ENCODE peak calls at places on chromosomes 6 and 20, in six cellular contexts. G, M, H, R, L and X are unnamed samples.

GRCh38 chr6:149045404-149045803 is 272.1 kb upstream of the TAB2 start:
- DNase-seq in G (peak), M (no peak), H (no peak), R (no peak), L (no peak), X (peak)

GRCh38 chr6:22281691-22282090 is 15.1 kb downstream of the PRL start:
- DNase-seq in G (no peak), M (no peak), H (no peak), R (no peak), L (no peak), X (no peak)

GRCh38 chr6:156434049-156434794 is 343.0 kb upstream of the ARID1B start:
- DNase-seq in G (no peak), M (no peak), H (no peak), R (no peak), L (no peak), X (no peak)

GRCh38 chr20:20821496-20822260 is 109.2 kb upstream of the RALGAPA2 start:
- DNase-seq in G (no peak), M (no peak), H (no peak), R (no peak), L (no peak), X (no peak)

GRCh38 chr6:31621991-31622390 is 1.5 kb downstream of the PRRC2A start:
- DNase-seq in G (no peak), M (no peak), H (peak), R (no peak), L (no peak), X (peak)

GRCh38 chr6:18154507-18155272 is at the start of gene TPMT:
- DNase-seq in G (no peak), M (no peak), H (no peak), R (no peak), L (no peak), X (no peak)

GRCh38 chr6:3410385-3411360 is 46.2 kb downstream of the SLC22A23 start:
- DNase-seq in G (peak), M (peak), H (peak), R (no peak), L (peak), X (no peak)

GRCh38 chr20:910840-911770 is 5.0 kb downstream of the ANGPT4 start:
- DNase-seq in G (no peak), M (no peak), H (no peak), R (no peak), L (no peak), X (no peak)

GRCh38 chr20:20594171-20594530 is 118.3 kb downstream of the RALGAPA2 start:
- DNase-seq in G (peak), M (no peak), H (peak), R (no peak), L (no peak), X (no peak)

GRCh38 chr6:25350593-25350992 is 71.4 kb downstream of the CARMIL1 start:
- DNase-seq in G (no peak), M (no peak), H (no peak), R (no peak), L (no peak), X (no peak)

GRCh38 chr6:151043944-151044343 is 178.4 kb downstream of the MTHFD1L start:
- DNase-seq in G (no peak), M (no peak), H (no peak), R (no peak), L (no peak), X (no peak)

GRCh38 chr6:27007020-27007419 is 240.5 kb upstream of the PRSS16 start:
- DNase-seq in G (no peak), M (no peak), H (no peak), R (no peak), L (no peak), X (no peak)

GRCh38 chr6:90364846-90365401 is 68.3 kb upstream of the BACH2 start:
- DNase-seq in G (no peak), M (no peak), H (no peak), R (no peak), L (no peak), X (peak)

GRCh38 chr20:37627060-37627766 is 66.6 kb upstream of the CTNNBL1 start:
- DNase-seq in G (peak), M (peak), H (no peak), R (no peak), L (peak), X (peak)

GRCh38 chr6:129402244-129402643 is 307.7 kb downstream of the ARHGAP18 start:
- DNase-seq in G (no peak), M (no peak), H (no peak), R (no peak), L (no peak), X (no peak)

GRCh38 chr6:76594109-76594508 is 521.6 kb upstream of the IMPG1 start:
- DNase-seq in G (no peak), M (no peak), H (no peak), R (no peak), L (no peak), X (no peak)

GRCh38 chr20:39849171-39849570 is 839.9 kb downstream of the MAFB start:
- DNase-seq in G (no peak), M (no peak), H (no peak), R (no peak), L (no peak), X (no peak)

GRCh38 chr20:1033751-1034419 is 31.8 kb upstream of the RSPO4 start:
- DNase-seq in G (no peak), M (peak), H (no peak), R (no peak), L (no peak), X (peak)

GRCh38 chr6:28648035-28648877 is 122.6 kb downstream of the GPX5 start:
- DNase-seq in G (peak), M (peak), H (peak), R (peak), L (peak), X (no peak)

GRCh38 chr20:7113577-7114466 is 346.3 kb downstream of the BMP2 start:
- DNase-seq in G (peak), M (no peak), H (peak), R (no peak), L (no peak), X (peak)

GRCh38 chr20:21315138-21315537 is 12.0 kb downstream of the XRN2 start:
- DNase-seq in G (no peak), M (no peak), H (no peak), R (no peak), L (no peak), X (no peak)

GRCh38 chr6:11702039-11702795 is 76.4 kb downstream of the ADTRP start:
- DNase-seq in G (no peak), M (no peak), H (no peak), R (no peak), L (no peak), X (no peak)

GRCh38 chr6:15608406-15608805 is 54.4 kb downstream of the DTNBP1 start:
- DNase-seq in G (no peak), M (no peak), H (no peak), R (no peak), L (peak), X (no peak)

GRCh38 chr6:41663558-41663957 is 25.3 kb downstream of the MDFI start:
- DNase-seq in G (no peak), M (no peak), H (no peak), R (no peak), L (no peak), X (no peak)

GRCh38 chr20:17023811-17024210 is 203.0 kb upstream of the PCSK2 start:
- DNase-seq in G (no peak), M (no peak), H (no peak), R (no peak), L (no peak), X (no peak)

GRCh38 chr20:50729925-50730764 is 1.2 kb upstream of the PARD6B start:
- DNase-seq in G (peak), M (peak), H (peak), R (no peak), L (no peak), X (peak)

GRCh38 chr20:50726955-50727791 is 4.2 kb upstream of the PARD6B start:
- DNase-seq in G (no peak), M (no peak), H (no peak), R (no peak), L (no peak), X (peak)

GRCh38 chr20:50728486-50728980 is 2.8 kb upstream of the PARD6B start:
- DNase-seq in G (peak), M (no peak), H (no peak), R (no peak), L (no peak), X (no peak)

GRCh38 chr20:50728981-50729874 is 2.2 kb upstream of the PARD6B start:
- DNase-seq in G (peak), M (no peak), H (no peak), R (no peak), L (peak), X (peak)

GRCh38 chr20:50727792-50728485 is 3.4 kb upstream of the PARD6B start:
- DNase-seq in G (peak), M (no peak), H (no peak), R (no peak), L (no peak), X (no peak)
- TF ChIP-seq JUND in G (no peak), M (no peak), H (no peak), R (no peak), L (no peak), X (no peak)

DNA sequence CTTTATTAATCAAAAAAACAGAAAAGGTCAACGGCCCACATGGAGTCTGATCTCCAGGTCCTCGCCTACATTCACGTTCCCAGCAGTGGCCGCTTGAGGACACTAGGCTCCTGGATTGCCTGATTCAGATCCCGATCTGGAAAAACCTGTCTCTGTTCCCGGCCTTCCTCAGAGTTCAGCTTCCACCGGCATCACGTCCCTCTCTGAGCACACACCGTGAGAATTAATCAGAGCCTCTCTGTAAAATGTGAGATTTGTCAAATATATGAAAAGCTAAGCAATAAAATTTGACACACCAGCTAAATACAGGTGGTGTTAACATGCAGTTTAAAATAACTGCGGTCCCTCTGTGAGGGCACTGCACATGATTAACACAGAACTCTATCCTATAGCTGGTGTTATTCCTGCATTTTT is 122.8 kb upstream of the COL21A1 start:
- DNase-seq in G (peak), M (peak), H (peak), R (no peak), L (peak), X (peak)
- TF ChIP-seq JUND in G (no peak), M (no peak), H (no peak), R (no peak), L (no peak), X (no peak)

GRCh38 chr6:5180636-5181035 is 80.1 kb downstream of the LYRM4 start:
- DNase-seq in G (no peak), M (no peak), H (no peak), R (no peak), L (no peak), X (peak)
- TF ChIP-seq JUND in G (no peak), M (no peak), H (no peak), R (no peak), L (no peak), X (no peak)

DNA sequence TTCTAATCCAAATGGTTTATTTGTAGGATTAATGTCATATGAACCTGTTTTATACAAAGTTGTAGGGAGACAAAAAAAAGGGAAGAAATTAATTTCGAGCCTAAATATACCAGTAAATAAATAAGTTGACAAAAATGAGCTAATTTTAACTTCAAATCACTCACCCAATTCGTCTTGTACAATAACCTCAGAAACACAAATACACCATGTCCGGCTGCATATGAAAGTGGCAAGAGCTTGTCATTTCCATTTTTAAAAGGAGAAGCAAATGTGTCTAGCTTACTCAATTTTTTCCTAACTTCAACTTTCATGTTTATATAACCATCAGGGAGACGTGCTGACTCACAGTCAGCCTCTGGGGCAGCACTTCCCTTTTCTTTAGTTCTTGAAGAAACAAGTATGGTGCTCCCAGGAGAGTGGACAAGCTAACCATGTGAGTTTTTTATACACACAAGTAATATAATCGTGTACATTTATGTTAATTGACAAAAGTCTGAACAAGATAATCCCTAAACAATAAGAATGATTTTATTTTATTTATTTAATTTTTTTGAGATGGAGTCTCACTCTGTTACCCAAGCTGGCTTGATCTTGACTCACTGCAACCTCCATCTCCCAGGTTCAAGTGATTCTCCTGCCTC is 55.5 kb upstream of the SGK1 start:
- DNase-seq in G (no peak), M (peak), H (no peak), R (peak), L (no peak), X (no peak)
- TF ChIP-seq JUND in G (no peak), M (peak), H (peak), R (no peak), L (no peak), X (no peak)

DNA sequence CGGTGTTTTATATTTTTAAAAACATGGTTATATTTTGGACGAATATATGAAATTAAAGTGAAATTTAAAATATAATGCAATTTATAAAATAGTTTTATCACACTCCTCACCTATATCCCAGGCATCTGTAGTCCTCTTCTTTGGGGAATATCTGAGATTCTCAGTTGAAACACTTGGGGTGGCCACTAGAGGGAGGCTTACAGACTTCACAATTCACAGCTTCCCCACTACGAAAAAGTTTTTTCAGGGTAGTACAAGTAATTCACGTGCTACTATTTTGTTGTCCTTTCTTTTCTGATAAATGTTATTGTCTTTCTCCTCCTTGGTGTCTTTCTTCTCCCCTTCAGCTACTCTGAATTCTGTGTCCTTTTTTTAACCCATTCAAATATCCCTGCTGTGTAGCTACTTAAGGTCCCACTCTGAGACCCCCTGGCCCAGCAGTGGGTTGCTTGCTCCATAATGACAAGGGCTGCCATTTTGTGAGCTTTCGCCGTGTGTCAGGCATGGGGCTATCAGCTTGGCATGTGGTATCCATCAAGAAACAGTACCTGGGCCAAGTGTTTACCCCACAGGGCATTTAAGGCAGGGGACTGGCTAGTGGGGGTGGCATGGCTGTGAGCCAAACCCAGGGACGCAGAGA is 43.6 kb upstream of the PHACTR3 start:
- DNase-seq in G (peak), M (peak), H (peak), R (no peak), L (peak), X (peak)
- TF ChIP-seq JUND in G (no peak), M (no peak), H (no peak), R (no peak), L (no peak), X (no peak)

DNA sequence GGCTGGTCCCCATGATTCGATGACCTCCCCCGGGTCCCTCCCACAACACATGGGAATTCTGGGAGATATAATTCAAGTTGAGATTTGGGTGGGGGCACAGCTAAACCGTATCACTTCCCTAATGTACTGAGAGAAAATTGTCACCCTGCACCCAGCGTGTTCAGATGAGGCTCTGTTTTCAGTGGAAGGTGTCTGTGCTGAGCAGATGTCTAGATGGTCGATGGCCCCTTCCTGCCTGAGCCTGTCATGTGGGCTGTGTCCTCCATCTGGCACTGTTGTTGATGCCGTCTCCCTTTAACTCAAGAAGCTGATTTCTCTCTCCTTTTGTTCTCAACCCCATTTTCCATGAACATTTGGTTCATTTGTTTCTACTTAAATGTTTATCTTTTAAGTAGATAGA is 37.0 kb downstream of the TMEM181 start:
- DNase-seq in G (no peak), M (no peak), H (peak), R (no peak), L (no peak), X (no peak)
- TF ChIP-seq JUND in G (no peak), M (no peak), H (no peak), R (no peak), L (no peak), X (no peak)

GRCh38 chr6:33977606-33978438 is 168.1 kb downstream of the GRM4 start:
- DNase-seq in G (no peak), M (no peak), H (peak), R (no peak), L (no peak), X (no peak)
- TF ChIP-seq JUND in G (no peak), M (no peak), H (no peak), R (no peak), L (no peak), X (no peak)

GRCh38 chr6:166173292-166173951 is 5.8 kb upstream of the TBXT start:
- DNase-seq in G (no peak), M (no peak), H (peak), R (peak), L (peak), X (no peak)
- TF ChIP-seq JUND in G (no peak), M (no peak), H (no peak), R (no peak), L (no peak), X (no peak)

GRCh38 chr20:35604444-35604750 is 11.2 kb upstream of the SPAG4 start:
- DNase-seq in G (peak), M (peak), H (peak), R (no peak), L (no peak), X (peak)

GRCh38 chr20:35601021-35601973 is 14.3 kb upstream of the SPAG4 start:
- DNase-seq in G (peak), M (peak), H (peak), R (no peak), L (no peak), X (peak)

GRCh38 chr20:35601990-35602389 is 13.6 kb upstream of the SPAG4 start:
- DNase-seq in G (no peak), M (no peak), H (no peak), R (no peak), L (no peak), X (no peak)

GRCh38 chr20:35603695-35604443 is 11.8 kb upstream of the SPAG4 start:
- DNase-seq in G (no peak), M (peak), H (no peak), R (no peak), L (no peak), X (no peak)

DNA sequence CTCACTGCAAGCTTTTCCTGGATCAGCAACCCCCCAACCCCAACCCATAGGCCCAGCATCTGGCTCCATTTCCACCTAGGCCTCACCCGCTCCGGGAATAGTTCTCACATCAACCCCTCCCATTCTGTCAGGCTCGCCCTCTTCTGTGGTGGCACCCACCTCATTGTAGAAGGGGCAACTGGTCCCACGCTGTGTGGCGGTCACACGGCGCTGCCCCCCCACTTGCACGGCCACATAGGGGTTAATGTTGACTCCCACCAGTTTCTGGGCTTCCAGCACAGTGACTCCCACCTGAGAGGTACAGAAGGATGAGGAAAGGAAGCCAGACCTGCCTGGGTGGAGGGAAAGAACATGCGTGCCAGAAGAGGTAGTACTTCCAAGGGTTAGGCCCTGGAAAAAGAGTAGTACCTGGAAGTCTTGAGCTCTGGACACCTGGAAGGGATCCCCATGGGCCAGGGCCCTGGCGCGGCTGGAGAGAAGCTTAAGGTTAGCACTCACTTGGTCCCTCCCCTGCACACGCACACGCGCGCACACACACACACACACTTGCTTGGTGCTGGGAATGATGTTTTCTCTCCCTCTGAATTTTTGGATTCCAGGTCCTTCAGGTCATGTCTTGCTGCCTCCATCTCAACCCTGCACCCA is 12.7 kb upstream of the SPAG4 start:
- DNase-seq in G (no peak), M (peak), H (no peak), R (no peak), L (no peak), X (no peak)
- TF ChIP-seq JUND in G (no peak), M (no peak), H (no peak), R (no peak), L (no peak), X (no peak)

DNA sequence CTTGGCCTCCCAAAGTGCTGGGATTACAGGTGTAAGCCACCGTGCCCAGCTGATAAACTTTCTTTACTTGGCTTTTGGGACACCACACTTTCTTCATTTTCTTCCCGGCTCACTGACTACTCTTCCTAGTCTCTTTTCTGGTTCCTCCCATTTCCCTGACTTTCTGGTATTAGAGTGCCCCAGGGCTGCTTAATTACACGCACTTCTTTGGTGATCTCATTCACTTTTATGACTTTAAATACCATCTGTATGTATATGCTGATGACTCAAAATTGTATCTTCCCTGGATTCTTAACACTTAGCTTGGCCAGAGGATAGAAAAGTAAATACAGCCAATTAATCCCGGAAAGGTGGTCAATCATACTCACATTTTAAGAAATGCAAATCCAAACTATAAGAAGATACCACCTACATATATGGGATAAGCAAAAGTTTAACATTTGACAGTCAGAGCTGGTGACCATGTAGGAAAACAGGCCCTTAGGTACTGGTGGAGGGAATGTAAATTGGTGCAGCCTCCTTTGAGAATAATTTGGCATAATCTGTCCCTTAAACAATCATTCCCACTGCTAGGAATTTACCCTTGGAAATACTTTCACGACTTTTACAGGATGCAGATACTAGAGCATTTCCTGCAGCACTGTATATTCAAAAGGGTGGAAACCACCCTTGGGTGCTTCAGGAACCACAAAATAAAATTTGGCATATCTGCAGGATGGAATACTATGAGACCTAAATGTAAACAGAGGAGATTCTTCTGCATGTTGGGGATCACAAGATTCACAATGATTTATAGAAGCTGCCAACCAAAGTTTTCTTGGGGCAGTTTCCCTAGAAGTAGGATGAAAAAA is 9.4 kb upstream of the NANP start:
- DNase-seq in G (no peak), M (no peak), H (no peak), R (no peak), L (no peak), X (no peak)
- TF ChIP-seq JUND in G (no peak), M (no peak), H (no peak), R (no peak), L (no peak), X (no peak)